ENCODE peak calls at places on chromosomes 11 and 22, in five cellular contexts. J is stimulated activated CD4-positive, alpha-beta T cell treated with anti-CD3 and anti-CD28 coated beads, Interleukin-1b, Interleukin-23, amount 100 ng/mL, for 1 hour; B is Right ventricle myocardium superior; Y is K562; W is activated CD8-positive, alpha-beta memory T cell treated with anti-CD3 and anti-CD28 coated beads for 1 hour. D is an unnamed sample.

GRCh38 chr22:36292823-36293530 is 40.0 kb downstream of the APOL1 start:
- DNase-seq in J (no peak), B (peak), Y (no peak), W (no peak), D (no peak)

GRCh38 chr22:24482586-24482985 is 12.5 kb upstream of the UPB1 start:
- DNase-seq in J (no peak), B (no peak), Y (no peak), W (no peak), D (no peak)

GRCh38 chr11:58075781-58076180 is 45.0 kb downstream of the OR6Q1 start:
- DNase-seq in J (no peak), B (no peak), Y (no peak), W (no peak), D (no peak)

GRCh38 chr11:64081663-64082442 is 46.1 kb downstream of the FLRT1 start:
- DNase-seq in J (no peak), B (no peak), Y (no peak), W (no peak), D (no peak)

GRCh38 chr11:20991471-20991870 is 322.1 kb downstream of the NELL1 start:
- DNase-seq in J (no peak), B (no peak), Y (no peak), W (no peak), D (no peak)

GRCh38 chr11:106276859-106277436 is 199.5 kb downstream of the AASDHPPT start:
- DNase-seq in J (no peak), B (no peak), Y (no peak), W (no peak), D (no peak)

GRCh38 chr11:8008212-8008611 is 21.1 kb downstream of the EIF3F start:
- DNase-seq in J (no peak), B (no peak), Y (no peak), W (no peak), D (no peak)

GRCh38 chr11:91978747-91979146 is 245.9 kb upstream of the FAT3 start:
- DNase-seq in J (no peak), B (no peak), Y (no peak), W (no peak), D (no peak)

GRCh38 chr11:27963370-27963769 is 144.6 kb downstream of the KIF18A start:
- DNase-seq in J (no peak), B (no peak), Y (no peak), W (no peak), D (no peak)

GRCh38 chr22:37674248-37674647 is 1.2 kb upstream of the LGALS1 start:
- DNase-seq in J (no peak), B (no peak), Y (no peak), W (no peak), D (no peak)

GRCh38 chr22:49548356-49549202 is 279.1 kb downstream of the BRD1 start:
- DNase-seq in J (no peak), B (peak), Y (no peak), W (no peak), D (no peak)

GRCh38 chr11:76661306-76661751 is 9.2 kb downstream of the LRRC32 start:
- DNase-seq in J (no peak), B (peak), Y (no peak), W (no peak), D (no peak)

GRCh38 chr11:38791346-38791961 is 2193.4 kb upstream of the RAG2 start:
- DNase-seq in J (no peak), B (no peak), Y (peak), W (no peak), D (no peak)

GRCh38 chr11:110172666-110173065 is 79.5 kb downstream of the ZC3H12C start:
- DNase-seq in J (no peak), B (no peak), Y (no peak), W (no peak), D (no peak)

GRCh38 chr11:1451781-1452470 is 34.7 kb downstream of the MOB2 start:
- DNase-seq in J (no peak), B (no peak), Y (no peak), W (no peak), D (no peak)

GRCh38 chr11:11989774-11990744 is 18.4 kb downstream of the DKK3 start:
- DNase-seq in J (no peak), B (no peak), Y (no peak), W (no peak), D (no peak)

GRCh38 chr11:33893711-33894401 is 2.0 kb upstream of the LMO2 start:
- DNase-seq in J (peak), B (no peak), Y (no peak), W (no peak), D (peak)

GRCh38 chr11:2569731-2570210 is 125.0 kb downstream of the KCNQ1 start:
- DNase-seq in J (no peak), B (peak), Y (no peak), W (no peak), D (no peak)

GRCh38 chr22:35811670-35812069 is 94.0 kb downstream of the APOL5 start:
- DNase-seq in J (no peak), B (no peak), Y (no peak), W (no peak), D (no peak)

GRCh38 chr11:45933131-45933821 is 10.8 kb downstream of the LARGE2 start:
- DNase-seq in J (no peak), B (no peak), Y (no peak), W (no peak), D (no peak)

GRCh38 chr22:46593211-46593676 is 26.9 kb upstream of the GRAMD4 start:
- DNase-seq in J (no peak), B (no peak), Y (no peak), W (no peak), D (no peak)

D was measured in effector memory CD4-positive, alpha-beta T cell.